ENCODE peak calls at places on chromosomes 11 and 22, in seven cellular contexts. R is right lobe of liver, M is uterus, W is hepatocyte, H is transverse colon, F is body of pancreas, D is RWPE2. S is an unnamed sample.
A peak's percentile ranks its signal among the peaks of the same experiment; 100 is the strongest.

GRCh38 chr11:45092901-45093760 is 53.3 kb upstream of the PRDM11 start:
- DNase-seq in F (no peak), R (no peak), M (peak; percentile 8), W (no peak), H (no peak), D (no peak), S (no peak)

GRCh38 chr11:112785717-112786116 is 175.5 kb upstream of the NCAM1 start:
- DNase-seq in M (peak; percentile 74), D (no peak), W (no peak), H (no peak), F (no peak), R (no peak), S (no peak)

GRCh38 chr22:19799322-19800190 is 39.0 kb downstream of the TBX1 start:
- DNase-seq in R (peak; percentile 15), H (no peak), M (peak; percentile 90), D (peak; percentile 56), W (peak; percentile 69), F (no peak), S (no peak)

GRCh38 chr11:134562941-134563471 is 151.0 kb upstream of the B3GAT1 start:
- DNase-seq in M (no peak), D (peak; percentile 28), H (no peak), W (no peak), R (no peak), F (no peak), S (no peak)

GRCh38 chr11:116730568-116730967 is 42.2 kb downstream of the BUD13 start:
- DNase-seq in R (no peak), H (no peak), W (no peak), D (no peak), M (no peak), F (no peak), S (no peak)

GRCh38 chr22:48171294-48171693 is 1408.8 kb downstream of the TBC1D22A start:
- DNase-seq in M (no peak), R (no peak), D (no peak), F (no peak), H (no peak), W (no peak), S (no peak)

GRCh38 chr11:82750643-82751139 is 17.0 kb upstream of the FAM181B start:
- DNase-seq in F (no peak), D (no peak), R (no peak), M (no peak), H (no peak), W (no peak), S (no peak)

GRCh38 chr11:43268161-43268560 is 43.6 kb upstream of the API5 start:
- DNase-seq in M (no peak), D (no peak), W (peak; percentile 10), F (peak; percentile 61), H (no peak), R (no peak), S (no peak)

GRCh38 chr11:5591613-5592012 is 4.8 kb upstream of the TRIM6 start:
- DNase-seq in M (no peak), H (no peak), D (no peak), F (no peak), W (no peak), R (no peak), S (no peak)

GRCh38 chr11:30346068-30346688 is 23.3 kb downstream of the ARL14EP start:
- DNase-seq in H (no peak), R (no peak), W (peak; percentile 87), F (no peak), M (no peak), D (no peak), S (no peak)

GRCh38 chr11:82405392-82405791 is 328.3 kb downstream of the FAM181B start:
- DNase-seq in M (no peak), F (no peak), W (peak; percentile 18), D (no peak), H (no peak), R (no peak), S (no peak)

GRCh38 chr11:125929445-125930075 is 16.3 kb upstream of the VSIG10L2 start:
- DNase-seq in M (no peak), H (no peak), D (no peak), R (no peak), W (no peak), F (no peak), S (no peak)

GRCh38 chr11:99422581-99423434 is 402.1 kb downstream of the CNTN5 start:
- DNase-seq in F (no peak), R (no peak), H (no peak), D (no peak), M (no peak), W (no peak), S (no peak)

GRCh38 chr22:19825016-19825339 is 29.7 kb downstream of the GNB1L start:
- DNase-seq in W (peak; percentile 2), M (no peak), F (peak; percentile 1), D (no peak), R (no peak), H (no peak), S (peak; percentile 1)

GRCh38 chr22:39359659-39360195 is 9.9 kb downstream of the SYNGR1 start:
- DNase-seq in D (no peak), M (no peak), R (no peak), W (no peak), H (no peak), F (no peak), S (no peak)

GRCh38 chr11:118643995-118644345 is 35.5 kb downstream of the TREH start:
- DNase-seq in D (no peak), W (no peak), M (no peak), F (no peak), R (no peak), H (no peak), S (no peak)

GRCh38 chr11:120871924-120872323 is 152.0 kb upstream of the TBCEL start:
- DNase-seq in F (no peak), W (no peak), H (no peak), R (no peak), D (no peak), M (no peak), S (no peak)

GRCh38 chr22:37300551-37301017 is 18.3 kb downstream of the CYTH4 start:
- DNase-seq in F (no peak), M (no peak), R (no peak), H (no peak), W (no peak), D (no peak), S (no peak)

GRCh38 chr11:692824-693414 is 2.1 kb downstream of the DEAF1 start:
- DNase-seq in W (no peak), D (no peak), M (no peak), H (no peak), F (no peak), R (no peak), S (no peak)
- H3K27ac ChIP-seq in W (peak overlapping the region; percentile 55), D (peak overlapping the region; percentile 92), M (peak overlapping the region; percentile 35), H (peak overlapping the region; percentile 98), F (no peak overlapping the region), R (no peak overlapping the region), S (peak overlapping the region; percentile 98)

GRCh38 chr22:36104988-36105387 is 55.6 kb downstream of the APOL3 start:
- DNase-seq in H (no peak), F (no peak), W (no peak), D (peak; percentile 3), M (no peak), R (no peak), S (no peak)
- H3K27ac ChIP-seq in H (no peak overlapping the region), F (no peak overlapping the region), W (no peak overlapping the region), D (no peak overlapping the region), M (no peak overlapping the region), R (no peak overlapping the region), S (no peak overlapping the region)

DNA sequence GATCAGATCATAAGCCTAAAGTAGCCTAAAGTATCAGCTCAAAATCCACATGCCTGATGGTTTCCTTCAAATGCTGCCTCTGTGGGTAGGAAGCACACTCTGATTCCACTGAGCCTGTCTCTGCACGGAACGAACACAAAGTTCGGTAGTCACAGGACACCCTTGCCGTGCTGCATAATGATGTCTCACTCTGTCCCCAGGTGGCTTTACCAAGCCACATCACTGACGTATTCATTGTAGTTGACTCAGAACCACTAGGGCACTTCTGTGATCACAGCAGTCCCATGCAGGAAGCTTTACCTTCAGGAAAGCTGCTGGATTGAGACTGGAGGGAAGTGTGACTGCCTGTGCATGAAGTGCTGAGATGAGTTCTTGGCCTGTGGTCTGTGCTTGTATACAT is 147.7 kb downstream of the ATXN10 start:
- DNase-seq in R (no peak), D (no peak), W (no peak), F (no peak), H (no peak), M (no peak), S (no peak)
- H3K27ac ChIP-seq in R (no peak overlapping the region), D (no peak overlapping the region), W (no peak overlapping the region), F (no peak overlapping the region), H (no peak overlapping the region), M (no peak overlapping the region), S (no peak overlapping the region)

GRCh38 chr11:87437133-87437843 is 399.6 kb downstream of the TMEM135 start:
- DNase-seq in M (no peak), W (no peak), F (no peak), D (no peak), H (no peak), R (no peak), S (no peak)

GRCh38 chr11:87445002-87445401 is 407.3 kb downstream of the TMEM135 start:
- DNase-seq in H (no peak), W (no peak), R (no peak), F (no peak), M (no peak), D (no peak), S (no peak)

GRCh38 chr11:87437844-87438223 is 400.1 kb downstream of the TMEM135 start:
- DNase-seq in R (no peak), H (no peak), D (no peak), F (no peak), W (no peak), M (no peak), S (no peak)

GRCh38 chr11:87443707-87444106 is 406.0 kb downstream of the TMEM135 start:
- DNase-seq in W (no peak), M (no peak), R (no peak), H (no peak), F (no peak), D (no peak), S (no peak)

GRCh38 chr11:87439981-87440760 is 402.4 kb downstream of the TMEM135 start:
- DNase-seq in W (no peak), M (no peak), F (no peak), D (no peak), H (no peak), R (no peak), S (no peak)
- H3K27ac ChIP-seq in W (no peak overlapping the region), M (no peak overlapping the region), F (no peak overlapping the region), D (no peak overlapping the region), H (no peak overlapping the region), R (no peak overlapping the region), S (no peak overlapping the region)